ENCODE peak calls at places on chromosomes 11 and 22, in five cellular contexts. K is cardiac muscle cell, B is upper lobe of right lung, Z is MM.1S, X is body of pancreas. C is an unnamed sample.

GRCh38 chr11:83862691-83863090 is 576.5 kb upstream of the CCDC90B start:
- DNase-seq in B (no peak), X (no peak), Z (no peak), K (peak; percentile 10), C (no peak)

GRCh38 chr11:62791501-62792192 is at the start of gene TMEM223:
- DNase-seq in K (peak; percentile 84), B (peak; percentile 95), Z (peak; percentile 89), X (peak; percentile 87), C (peak; percentile 88)

GRCh38 chr11:45646275-45646970 is 19.0 kb downstream of the CHST1 start:
- DNase-seq in Z (no peak), B (no peak), K (peak; percentile 45), X (no peak), C (no peak)

GRCh38 chr22:23058063-23058462 is 12.3 kb upstream of the GNAZ start:
- DNase-seq in B (peak; percentile 12), Z (no peak), K (no peak), X (no peak), C (peak; percentile 22)

GRCh38 chr22:42994917-42995562 is 19.9 kb downstream of the PACSIN2 start:
- DNase-seq in B (no peak), K (peak; percentile 96), X (peak; percentile 85), Z (no peak), C (peak; percentile 73)

GRCh38 chr22:27252282-27253049 is 549.1 kb downstream of the MN1 start:
- DNase-seq in B (no peak), K (peak; percentile 94), X (no peak), Z (no peak), C (peak; percentile 49)

GRCh38 chr11:66011239-66011784 is 496 bp upstream of the CST6 start:
- DNase-seq in X (peak; percentile 50), B (peak; percentile 83), Z (no peak), K (peak; percentile 33), C (no peak)

GRCh38 chr22:35649026-35649553 is 844 bp downstream of the APOL6 start:
- DNase-seq in Z (no peak), K (no peak), X (no peak), B (no peak), C (no peak)

GRCh38 chr11:2156416-2157182 is 4.4 kb downstream of the INS start:
- DNase-seq in Z (peak; percentile 39), X (peak; percentile 88), K (peak; percentile 68), B (peak; percentile 82), C (peak; percentile 84)

GRCh38 chr11:46392421-46393230 is 1.1 kb upstream of the CHRM4 start:
- DNase-seq in K (peak; percentile 88), X (peak; percentile 90), B (peak; percentile 93), Z (peak; percentile 74), C (peak; percentile 90)

GRCh38 chr11:17923213-17923612 is 89.6 kb downstream of the SERGEF start:
- DNase-seq in X (no peak), Z (no peak), B (no peak), K (peak; percentile 68), C (no peak)

GRCh38 chr11:44596541-44597276 is 31.2 kb downstream of the CD82 start:
- DNase-seq in X (no peak), K (no peak), B (no peak), Z (peak; percentile 93), C (no peak)

GRCh38 chr11:125959931-125960330 is 14.1 kb downstream of the VSIG10L2 start:
- DNase-seq in X (no peak), K (no peak), Z (no peak), B (no peak), C (no peak)

GRCh38 chr11:125957623-125958330 is 11.9 kb downstream of the VSIG10L2 start:
- DNase-seq in K (no peak), B (no peak), X (no peak), Z (no peak), C (no peak)

GRCh38 chr11:125959511-125959910 is 13.7 kb downstream of the VSIG10L2 start:
- DNase-seq in K (no peak), X (no peak), Z (no peak), B (no peak), C (no peak)

GRCh38 chr11:125956371-125956770 is 10.5 kb downstream of the VSIG10L2 start:
- DNase-seq in K (peak; percentile 73), X (no peak), Z (no peak), B (no peak), C (no peak)

DNA sequence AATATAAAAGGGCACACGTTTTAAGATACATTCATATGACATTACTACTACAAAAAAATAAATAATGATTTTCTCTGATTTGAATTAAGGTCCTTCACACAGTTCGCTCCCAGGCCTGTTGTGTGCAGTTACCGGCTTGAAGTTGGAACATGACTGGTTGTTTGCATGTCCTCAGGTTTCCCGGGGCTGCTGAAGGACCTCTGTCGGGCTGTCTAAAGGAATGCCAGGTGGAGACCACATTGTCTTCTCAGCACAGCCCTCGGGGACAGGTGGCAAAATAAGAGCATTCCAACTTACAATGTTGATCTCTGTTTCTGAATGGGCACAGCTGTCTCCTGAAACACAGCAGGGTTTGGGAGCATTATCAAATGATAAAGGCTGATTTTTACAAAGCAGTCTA is 14.9 kb downstream of the VSIG10L2 start:
- DNase-seq in Z (no peak), K (no peak), X (no peak), B (no peak), C (no peak)
- H3K27ac ChIP-seq in Z (no peak overlapping the region), K (no peak overlapping the region), X (no peak overlapping the region), B (no peak overlapping the region), C (no peak overlapping the region)

DNA sequence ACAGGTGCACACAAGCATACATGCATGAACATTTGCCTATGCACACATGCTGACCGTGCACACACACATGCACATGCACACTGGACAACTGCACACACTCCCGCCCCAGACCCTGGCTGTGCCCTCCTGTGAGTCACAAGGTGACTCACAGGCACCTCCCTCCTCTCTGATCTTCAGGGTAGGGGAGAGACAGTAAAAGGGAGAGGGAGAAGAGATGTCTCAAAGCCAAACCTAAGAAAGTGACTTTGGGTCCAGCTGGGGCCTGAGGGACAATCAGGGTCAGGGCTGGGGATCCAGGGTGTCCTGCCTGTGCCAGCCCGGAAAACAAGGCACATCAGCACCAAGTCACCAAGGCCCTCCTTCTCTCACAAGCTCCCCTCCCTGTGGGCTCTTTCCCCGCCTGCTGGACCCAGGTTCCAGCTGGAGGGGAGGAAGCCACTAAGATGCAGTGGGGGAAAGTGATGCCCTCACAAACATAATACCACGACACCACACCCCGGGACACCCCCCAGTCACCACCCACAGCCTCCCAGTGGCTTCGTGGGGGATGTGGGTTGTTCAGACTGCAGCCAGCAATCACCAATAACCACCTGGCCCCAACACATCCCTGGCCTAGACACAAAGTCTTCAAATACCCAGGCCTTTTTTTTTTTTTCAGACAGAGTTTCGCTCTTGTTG is 39.3 kb downstream of the PDGFB start:
- DNase-seq in X (no peak), K (peak; percentile 56), B (peak; percentile 41), Z (no peak), C (peak; percentile 66)
- H3K9me3 ChIP-seq in X (no peaks in the 10 kb centered on the region), K (no peaks in the 10 kb centered on the region), B (no peaks in the 10 kb centered on the region), Z (no peaks in the 10 kb centered on the region), C (no peaks in the 10 kb centered on the region)

GRCh38 chr11:9070740-9071476 is 20.5 kb downstream of the SCUBE2 start:
- DNase-seq in X (no peak), Z (no peak), B (no peak), K (no peak), C (no peak)
- H3K4me1 ChIP-seq in X (peaks cover 13% of the 10 kb centered on the region), Z (peaks cover 3% of the 10 kb centered on the region), B (no peaks in the 10 kb centered on the region), K (peaks cover 4% of the 10 kb centered on the region), C (no peaks in the 10 kb centered on the region)

GRCh38 chr22:47835726-47836125 is 1073.3 kb downstream of the TBC1D22A start:
- DNase-seq in B (no peak), Z (peak; percentile 69), X (no peak), K (peak; percentile 4), C (no peak)
- H3K27ac ChIP-seq in B (no peak overlapping the region), Z (no peak overlapping the region), X (no peak overlapping the region), K (no peak overlapping the region), C (no peak overlapping the region)

C was measured in Peyer's patch.